ENCODE peak calls at places on chromosomes 1 and 21, in four cellular contexts. V is adrenal gland, Z is PC-3, Y is pancreas. X is an unnamed sample.

GRCh38 chr21:44557491-44558328 is 885 bp downstream of the KRTAP10-3 start:
- DNase-seq in V (no peak), Z (no peak), Y (no peak), X (no peak)

GRCh38 chr21:38669186-38669585 is 136.5 kb upstream of the ETS2 start:
- DNase-seq in V (no peak), Z (peak; percentile 56), Y (no peak), X (no peak)

GRCh38 chr1:36154765-36155559 is 998 bp upstream of the MAP7D1 start:
- DNase-seq in V (peak; percentile 54), Z (no peak), Y (no peak), X (peak; percentile 67)

GRCh38 chr1:29390491-29391361 is 154.4 kb downstream of the PTPRU start:
- DNase-seq in V (no peak), Z (no peak), Y (no peak), X (no peak)

GRCh38 chr1:29858646-29859045 is 622.3 kb downstream of the PTPRU start:
- DNase-seq in V (no peak), Z (no peak), Y (no peak), X (no peak)

GRCh38 chr1:6960291-6960758 is 175.1 kb downstream of the CAMTA1 start:
- DNase-seq in V (peak; percentile 70), Z (peak; percentile 96), Y (peak; percentile 56), X (no peak)

GRCh38 chr1:201633811-201634210 is 94.9 kb downstream of the NAV1 start:
- DNase-seq in V (no peak), Z (no peak), Y (no peak), X (no peak)

GRCh38 chr21:38794978-38795377 is 10.8 kb upstream of the ETS2 start:
- DNase-seq in V (no peak), Z (no peak), Y (peak; percentile 37), X (no peak)

GRCh38 chr1:9809122-9809521 is 14.6 kb downstream of the CLSTN1 start:
- DNase-seq in V (no peak), Z (peak; percentile 16), Y (no peak), X (no peak)

GRCh38 chr1:193700710-193701355 is 514.4 kb upstream of the B3GALT2 start:
- DNase-seq in V (no peak), Z (peak; percentile 81), Y (no peak), X (no peak)

GRCh38 chr1:170126691-170127090 is 19.1 kb upstream of the NTMT2 start:
- DNase-seq in V (no peak), Z (no peak), Y (no peak), X (no peak)

GRCh38 chr1:63829349-63830327 is 55.8 kb downstream of the ROR1 start:
- DNase-seq in V (no peak), Z (no peak), Y (no peak), X (no peak)

GRCh38 chr1:97573560-97573959 is 347.3 kb downstream of the DPYD start:
- DNase-seq in V (no peak), Z (no peak), Y (no peak), X (no peak)

GRCh38 chr1:109498161-109498801 is 4.4 kb downstream of the CYB561D1 start:
- DNase-seq in V (no peak), Z (peak; percentile 28), Y (no peak), X (no peak)

GRCh38 chr1:154433161-154433681 is 28.1 kb downstream of the IL6R start:
- DNase-seq in V (no peak), Z (peak; percentile 98), Y (no peak), X (no peak)

GRCh38 chr1:204879351-204879750 is 8.7 kb downstream of the NFASC start:
- DNase-seq in V (no peak), Z (no peak), Y (no peak), X (no peak)

GRCh38 chr1:203764105-203765028 is 616 bp upstream of the LAX1 start:
- DNase-seq in V (no peak), Z (no peak), Y (no peak), X (no peak)

GRCh38 chr1:109655624-109656519 is at the start of gene GSTM4:
- DNase-seq in V (peak; percentile 83), Z (peak; percentile 57), Y (peak; percentile 82), X (peak; percentile 92)

GRCh38 chr1:40944326-40944725 is 35.2 kb upstream of the CTPS1 start:
- DNase-seq in V (no peak), Z (peak; percentile 64), Y (peak; percentile 42), X (no peak)

GRCh38 chr21:39221997-39222486 is 38.8 kb upstream of the PSMG1 start:
- DNase-seq in V (no peak), Z (no peak), Y (no peak), X (no peak)

GRCh38 chr1:55318111-55318817 is 103.1 kb upstream of the USP24 start:
- DNase-seq in V (no peak), Z (no peak), Y (no peak), X (no peak)

GRCh38 chr1:30754684-30755171 is 2.8 kb downstream of the LAPTM5 start:
- DNase-seq in V (no peak), Z (no peak), Y (no peak), X (no peak)

GRCh38 chr21:45132841-45133573 is 58.6 kb downstream of the ADARB1 start:
- DNase-seq in V (no peak), Z (no peak), Y (no peak), X (no peak)

GRCh38 chr1:2528966-2529750 is 905 bp downstream of the HES5 start:
- DNase-seq in V (peak; percentile 45), Z (no peak), Y (peak; percentile 36), X (no peak)

GRCh38 chr1:65247419-65248359 is 61.7 kb upstream of the DNAJC6 start:
- DNase-seq in V (no peak), Z (peak; percentile 76), Y (no peak), X (no peak)

GRCh38 chr1:68121536-68121935 is 71.1 kb upstream of the DIRAS3 start:
- DNase-seq in V (no peak), Z (peak; percentile 63), Y (no peak), X (no peak)

GRCh38 chr21:46637952-46638746 is 2.7 kb downstream of the PRMT2 start:
- DNase-seq in V (no peak), Z (peak; percentile 12), Y (no peak), X (no peak)

GRCh38 chr21:46641656-46642055 is 6.2 kb downstream of the PRMT2 start:
- DNase-seq in V (no peak), Z (no peak), Y (no peak), X (no peak)

GRCh38 chr21:46636550-46637289 is 1.2 kb downstream of the PRMT2 start:
- DNase-seq in V (no peak), Z (peak; percentile 2), Y (no peak), X (no peak)

GRCh38 chr21:46636181-46636512 is 673 bp downstream of the PRMT2 start:
- DNase-seq in V (no peak), Z (peak; percentile 2), Y (no peak), X (no peak)

DNA sequence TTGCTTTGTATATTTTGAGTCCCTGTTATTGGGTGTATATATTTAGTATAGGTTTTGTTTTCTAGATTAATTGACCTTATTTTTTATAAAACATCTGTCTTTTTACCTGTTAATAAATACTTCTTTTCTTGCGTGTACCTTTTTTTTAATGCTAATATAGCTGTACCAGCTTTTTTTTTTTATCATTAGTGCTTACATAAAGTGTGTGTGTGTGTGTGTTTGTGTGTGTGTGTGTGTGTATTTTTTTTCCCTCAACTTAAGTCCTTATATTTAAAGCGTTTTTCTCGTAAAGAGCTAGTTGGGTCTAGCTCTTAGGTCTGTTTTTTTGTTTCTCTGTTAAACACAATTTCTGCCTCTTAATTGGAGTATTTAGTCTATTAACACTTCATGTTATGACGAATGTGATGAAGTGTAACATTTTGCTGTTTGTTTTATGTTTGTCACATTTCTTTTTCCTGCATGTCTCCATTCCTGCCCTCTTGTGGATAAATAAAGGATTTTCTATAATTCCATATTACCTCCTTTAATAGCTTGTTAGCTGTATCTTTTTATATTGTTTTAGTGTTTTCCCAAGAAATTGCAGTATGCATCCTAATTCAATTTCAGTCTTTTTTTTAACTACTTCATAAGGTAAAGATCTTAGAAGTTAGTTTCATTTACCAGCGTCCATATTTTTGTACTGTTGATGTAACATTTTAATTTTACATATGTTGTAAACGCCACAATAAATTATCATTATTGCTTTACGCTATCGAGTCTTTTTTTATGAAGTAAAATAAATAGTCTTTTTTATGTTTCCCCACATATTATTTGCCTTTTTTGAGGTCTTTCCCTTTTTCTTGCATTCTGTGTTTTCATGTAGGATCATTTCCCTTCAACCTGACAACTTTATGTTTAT is 4.3 kb downstream of the PRMT2 start:
- DNase-seq in V (no peak), Z (peak; percentile 58), Y (no peak), X (no peak)
- H3K4me1 ChIP-seq in V (peaks cover 30% of the 10 kb centered on the region), Z (peaks cover 37% of the 10 kb centered on the region), Y (peaks cover 5% of the 10 kb centered on the region), X (peaks cover 60% of the 10 kb centered on the region)

DNA sequence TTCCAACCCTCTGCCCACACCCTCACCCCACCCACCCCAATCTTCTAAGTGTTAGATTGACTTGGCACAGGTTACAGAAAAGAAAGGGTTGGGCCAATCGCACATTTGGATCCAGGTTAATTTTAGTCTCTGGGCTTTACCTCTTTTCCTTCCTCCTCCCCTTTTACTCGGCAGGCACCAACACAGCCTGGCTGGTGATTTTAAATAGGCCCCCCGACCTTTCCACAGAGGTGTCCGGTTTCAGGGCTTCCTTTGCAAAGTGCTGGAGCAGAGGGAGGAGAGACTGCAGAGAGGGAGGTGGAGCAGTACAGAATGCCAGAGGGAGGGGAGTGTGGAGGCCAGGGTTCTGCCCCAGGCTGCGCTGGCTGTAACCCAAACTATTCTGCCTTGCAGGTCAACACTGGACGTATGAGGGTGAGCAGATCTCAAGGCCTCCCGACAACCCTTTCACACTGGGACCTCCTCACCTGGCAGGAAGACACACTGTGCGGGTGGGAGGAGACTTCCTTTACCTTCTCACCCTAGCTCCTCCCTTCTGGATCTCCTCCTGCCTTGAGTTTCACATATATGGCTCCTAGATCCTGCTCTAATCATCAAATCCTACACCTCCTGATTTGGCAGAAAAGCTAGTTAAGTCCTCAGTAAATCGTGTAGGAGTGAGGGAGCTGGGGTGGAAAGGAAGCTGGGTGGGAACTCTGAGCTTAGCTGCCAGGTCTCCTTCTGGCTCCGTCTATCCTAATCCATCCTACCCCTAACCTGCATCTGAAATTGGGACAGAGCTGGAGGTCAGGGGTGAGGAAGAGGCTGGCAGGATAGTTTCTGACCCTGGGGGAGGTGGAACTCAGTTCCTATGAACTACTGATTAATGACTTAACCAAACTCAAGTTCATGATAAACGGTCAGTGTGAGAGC is 2.4 kb downstream of the CA14 start:
- DNase-seq in V (no peak), Z (peak; percentile 76), Y (peak; percentile 69), X (no peak)
- H3K27ac ChIP-seq in V (no peak overlapping the region), Z (peak overlapping the region; percentile 0), Y (peak overlapping the region; percentile 38), X (peak overlapping the region; percentile 64)

DNA sequence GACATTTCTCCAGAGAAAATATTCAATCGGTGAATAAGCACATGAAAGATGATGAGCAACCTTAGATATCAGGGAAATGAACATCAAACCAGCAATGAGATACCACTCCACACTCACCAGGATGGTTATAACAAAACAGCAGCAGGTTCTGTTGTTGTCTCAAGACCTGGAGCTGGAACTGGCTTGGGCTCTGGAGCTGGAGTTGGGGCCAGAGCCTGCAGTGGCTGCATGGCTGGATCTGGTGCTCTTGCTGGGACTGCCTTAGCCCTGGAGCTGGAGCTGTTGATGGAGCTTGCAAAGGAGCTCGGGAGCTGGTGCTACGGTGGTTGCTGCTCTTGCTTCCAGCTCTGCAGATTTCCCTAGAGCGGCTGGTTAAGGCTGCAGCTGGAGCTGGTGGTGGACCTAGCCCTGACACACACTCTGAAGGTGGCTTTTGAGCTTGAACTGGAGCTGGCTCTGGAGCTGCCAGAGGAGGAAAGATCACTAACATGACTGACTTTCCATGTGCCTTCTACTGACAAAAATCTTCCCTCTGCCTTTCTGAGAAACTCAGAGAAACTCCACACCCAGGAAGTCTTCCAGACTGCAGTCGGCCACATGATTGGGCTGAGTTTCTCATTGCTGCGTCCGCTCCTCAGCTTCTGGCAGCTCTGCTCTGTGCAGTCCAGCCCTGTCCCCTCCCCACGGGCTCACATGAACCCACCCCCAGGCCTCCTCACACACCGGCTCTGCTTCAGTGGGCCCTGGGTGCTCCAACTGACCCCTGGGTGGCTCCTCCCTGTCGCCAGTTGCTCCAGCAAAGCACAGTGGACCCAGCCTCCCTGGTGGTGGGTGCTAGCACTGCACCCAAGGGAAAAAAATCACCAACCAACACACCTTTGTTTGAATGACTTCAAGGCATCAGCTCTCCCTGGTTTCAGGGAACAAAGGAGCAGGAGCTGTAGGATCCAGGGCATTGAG is 139.1 kb upstream of the FMN2 start:
- DNase-seq in V (no peak), Z (peak; percentile 62), Y (peak; percentile 41), X (no peak)
- TF ChIP-seq CTCF in V (no peak), Z (peak; percentile 76), Y (peak; percentile 23), X (peak; percentile 50)

GRCh38 chr1:32759997-32760623 is 57.0 kb downstream of the YARS1 start:
- DNase-seq in V (peak; percentile 95), Z (peak; percentile 98), Y (peak; percentile 98), X (no peak)
- H3K4me1 ChIP-seq in V (peaks cover 81% of the 10 kb centered on the region), Z (peaks cover 70% of the 10 kb centered on the region), Y (peaks cover 51% of the 10 kb centered on the region), X (peaks cover 25% of the 10 kb centered on the region)

X was measured in left ventricle myocardium inferior.